ENCODE peak calls at places on chromosomes 4 and X, in six cellular contexts. One of them, this sample, is unnamed.
A peak's percentile ranks its signal among the peaks of the same experiment; 100 is the strongest.

GRCh38 chr4:10173754-10174749 is 57.5 kb upstream of the WDR1 start:
- DNase-seq in activated CD8-positive, alpha-beta T cell treated with anti-CD3 and anti-CD28 coated beads for 36 hours: no peak
- DNase-seq in cardiac muscle cell: peak; percentile 87
- DNase-seq in foreskin fibroblast: no peak
- DNase-seq in progenitor cell of endocrine pancreas: peak; percentile 14
- DNase-seq in BJ: no peak
- DNase-seq in this sample: no peak

GRCh38 chr4:90841676-90842075 is 714.5 kb downstream of the CCSER1 start:
- DNase-seq in activated CD8-positive, alpha-beta T cell treated with anti-CD3 and anti-CD28 coated beads for 36 hours: no peak
- DNase-seq in BJ: no peak
- DNase-seq in cardiac muscle cell: no peak
- DNase-seq in foreskin fibroblast: no peak
- DNase-seq in progenitor cell of endocrine pancreas: no peak
- DNase-seq in this sample: no peak

GRCh38 chr4:176320340-176320975 is 692 bp downstream of the SPCS3 start:
- DNase-seq in activated CD8-positive, alpha-beta T cell treated with anti-CD3 and anti-CD28 coated beads for 36 hours: peak; percentile 94
- DNase-seq in progenitor cell of endocrine pancreas: peak; percentile 49
- DNase-seq in BJ: no peak
- DNase-seq in foreskin fibroblast: peak; percentile 87
- DNase-seq in cardiac muscle cell: peak; percentile 83
- DNase-seq in this sample: peak; percentile 93

GRCh38 chr4:13541720-13542576 is 2.4 kb downstream of the NKX3-2 start:
- DNase-seq in cardiac muscle cell: no peak
- DNase-seq in progenitor cell of endocrine pancreas: peak; percentile 50
- DNase-seq in activated CD8-positive, alpha-beta T cell treated with anti-CD3 and anti-CD28 coated beads for 36 hours: peak; percentile 56
- DNase-seq in foreskin fibroblast: no peak
- DNase-seq in BJ: no peak
- DNase-seq in this sample: peak; percentile 73

GRCh38 chr4:87559090-87559837 is 30.1 kb upstream of the SPARCL1 start:
- DNase-seq in activated CD8-positive, alpha-beta T cell treated with anti-CD3 and anti-CD28 coated beads for 36 hours: peak; percentile 82
- DNase-seq in BJ: no peak
- DNase-seq in progenitor cell of endocrine pancreas: no peak
- DNase-seq in cardiac muscle cell: peak; percentile 24
- DNase-seq in foreskin fibroblast: no peak
- DNase-seq in this sample: peak; percentile 10

GRCh38 chr4:35447474-35447873 is 796.8 kb downstream of the ARAP2 start:
- DNase-seq in activated CD8-positive, alpha-beta T cell treated with anti-CD3 and anti-CD28 coated beads for 36 hours: no peak
- DNase-seq in foreskin fibroblast: no peak
- DNase-seq in progenitor cell of endocrine pancreas: no peak
- DNase-seq in cardiac muscle cell: no peak
- DNase-seq in BJ: no peak
- DNase-seq in this sample: no peak

GRCh38 chrX:3094261-3094660 is 53.0 kb downstream of the ARSF start:
- DNase-seq in activated CD8-positive, alpha-beta T cell treated with anti-CD3 and anti-CD28 coated beads for 36 hours: no peak
- DNase-seq in BJ: no peak
- DNase-seq in progenitor cell of endocrine pancreas: no peak
- DNase-seq in foreskin fibroblast: no peak
- DNase-seq in cardiac muscle cell: no peak
- DNase-seq in this sample: no peak

GRCh38 chr4:102868153-102868781 is 525 bp upstream of the CISD2 start:
- DNase-seq in progenitor cell of endocrine pancreas: no peak
- DNase-seq in foreskin fibroblast: peak; percentile 2
- DNase-seq in BJ: no peak
- DNase-seq in activated CD8-positive, alpha-beta T cell treated with anti-CD3 and anti-CD28 coated beads for 36 hours: peak; percentile 28
- DNase-seq in cardiac muscle cell: no peak
- DNase-seq in this sample: no peak

GRCh38 chrX:119685225-119686066 is 7.5 kb downstream of the SEPTIN6 start:
- DNase-seq in cardiac muscle cell: no peak
- DNase-seq in BJ: no peak
- DNase-seq in activated CD8-positive, alpha-beta T cell treated with anti-CD3 and anti-CD28 coated beads for 36 hours: peak; percentile 76
- DNase-seq in foreskin fibroblast: no peak
- DNase-seq in progenitor cell of endocrine pancreas: no peak
- DNase-seq in this sample: no peak

GRCh38 chr4:10083861-10084641 is 32.5 kb downstream of the WDR1 start:
- DNase-seq in BJ: no peak
- DNase-seq in progenitor cell of endocrine pancreas: no peak
- DNase-seq in cardiac muscle cell: no peak
- DNase-seq in activated CD8-positive, alpha-beta T cell treated with anti-CD3 and anti-CD28 coated beads for 36 hours: peak; percentile 0
- DNase-seq in foreskin fibroblast: no peak
- DNase-seq in this sample: no peak

GRCh38 chr4:94507708-94508107 is 56.0 kb downstream of the PDLIM5 start:
- DNase-seq in foreskin fibroblast: peak; percentile 93
- DNase-seq in activated CD8-positive, alpha-beta T cell treated with anti-CD3 and anti-CD28 coated beads for 36 hours: peak; percentile 12
- DNase-seq in BJ: peak; percentile 62
- DNase-seq in progenitor cell of endocrine pancreas: no peak
- DNase-seq in cardiac muscle cell: peak; percentile 30
- DNase-seq in this sample: no peak

GRCh38 chr4:151371045-151371605 is 37.9 kb upstream of the FHIP1A start:
- DNase-seq in foreskin fibroblast: no peak
- DNase-seq in activated CD8-positive, alpha-beta T cell treated with anti-CD3 and anti-CD28 coated beads for 36 hours: no peak
- DNase-seq in cardiac muscle cell: no peak
- DNase-seq in progenitor cell of endocrine pancreas: no peak
- DNase-seq in BJ: no peak
- DNase-seq in this sample: no peak

GRCh38 chrX:85993539-85994197 is 53.7 kb downstream of the CHM start:
- DNase-seq in progenitor cell of endocrine pancreas: no peak
- DNase-seq in BJ: no peak
- DNase-seq in cardiac muscle cell: no peak
- DNase-seq in activated CD8-positive, alpha-beta T cell treated with anti-CD3 and anti-CD28 coated beads for 36 hours: no peak
- DNase-seq in foreskin fibroblast: peak; percentile 6
- DNase-seq in this sample: no peak

GRCh38 chr4:94332983-94333590 is 9.5 kb downstream of the HPGDS start:
- DNase-seq in BJ: no peak
- DNase-seq in foreskin fibroblast: no peak
- DNase-seq in progenitor cell of endocrine pancreas: no peak
- DNase-seq in activated CD8-positive, alpha-beta T cell treated with anti-CD3 and anti-CD28 coated beads for 36 hours: no peak
- DNase-seq in cardiac muscle cell: peak; percentile 36
- DNase-seq in this sample: no peak

GRCh38 chr4:74838746-74839370 is 44.5 kb upstream of the BTC start:
- DNase-seq in foreskin fibroblast: peak; percentile 1
- DNase-seq in progenitor cell of endocrine pancreas: no peak
- DNase-seq in cardiac muscle cell: no peak
- DNase-seq in activated CD8-positive, alpha-beta T cell treated with anti-CD3 and anti-CD28 coated beads for 36 hours: no peak
- DNase-seq in BJ: no peak
- DNase-seq in this sample: no peak

GRCh38 chr4:19123681-19124080 is 1102.1 kb upstream of the LCORL start:
- DNase-seq in activated CD8-positive, alpha-beta T cell treated with anti-CD3 and anti-CD28 coated beads for 36 hours: no peak
- DNase-seq in progenitor cell of endocrine pancreas: no peak
- DNase-seq in BJ: no peak
- DNase-seq in cardiac muscle cell: no peak
- DNase-seq in foreskin fibroblast: no peak
- DNase-seq in this sample: no peak

GRCh38 chrX:29707088-29707487 is 508.3 kb upstream of the MAGEB2 start:
- DNase-seq in progenitor cell of endocrine pancreas: no peak
- DNase-seq in BJ: no peak
- DNase-seq in cardiac muscle cell: no peak
- DNase-seq in foreskin fibroblast: no peak
- DNase-seq in activated CD8-positive, alpha-beta T cell treated with anti-CD3 and anti-CD28 coated beads for 36 hours: no peak
- DNase-seq in this sample: no peak

GRCh38 chrX:109926743-109927662 is 75.9 kb upstream of the TMEM164 start:
- DNase-seq in activated CD8-positive, alpha-beta T cell treated with anti-CD3 and anti-CD28 coated beads for 36 hours: no peak
- DNase-seq in BJ: no peak
- DNase-seq in progenitor cell of endocrine pancreas: no peak
- DNase-seq in foreskin fibroblast: no peak
- DNase-seq in cardiac muscle cell: no peak
- DNase-seq in this sample: no peak

GRCh38 chr4:39941682-39942217 is 36.0 kb downstream of the PDS5A start:
- DNase-seq in foreskin fibroblast: no peak
- DNase-seq in cardiac muscle cell: no peak
- DNase-seq in progenitor cell of endocrine pancreas: no peak
- DNase-seq in BJ: no peak
- DNase-seq in activated CD8-positive, alpha-beta T cell treated with anti-CD3 and anti-CD28 coated beads for 36 hours: no peak
- DNase-seq in this sample: no peak

GRCh38 chr4:7960790-7961655 is 21.4 kb upstream of the AFAP1 start:
- DNase-seq in foreskin fibroblast: peak; percentile 95
- DNase-seq in BJ: peak; percentile 95
- DNase-seq in activated CD8-positive, alpha-beta T cell treated with anti-CD3 and anti-CD28 coated beads for 36 hours: peak; percentile 97
- DNase-seq in cardiac muscle cell: peak; percentile 42
- DNase-seq in progenitor cell of endocrine pancreas: no peak
- DNase-seq in this sample: peak; percentile 56

GRCh38 chr4:169922632-169923276 is 103.4 kb downstream of the MFAP3L start:
- DNase-seq in cardiac muscle cell: no peak
- DNase-seq in foreskin fibroblast: peak; percentile 1
- DNase-seq in activated CD8-positive, alpha-beta T cell treated with anti-CD3 and anti-CD28 coated beads for 36 hours: no peak
- DNase-seq in BJ: no peak
- DNase-seq in progenitor cell of endocrine pancreas: no peak
- DNase-seq in this sample: no peak

GRCh38 chr4:2135083-2135482 is 76.0 kb downstream of the NAT8L start:
- DNase-seq in cardiac muscle cell: peak; percentile 11
- DNase-seq in progenitor cell of endocrine pancreas: no peak
- DNase-seq in BJ: no peak
- DNase-seq in activated CD8-positive, alpha-beta T cell treated with anti-CD3 and anti-CD28 coated beads for 36 hours: peak; percentile 62
- DNase-seq in foreskin fibroblast: peak; percentile 23
- DNase-seq in this sample: no peak

GRCh38 chr4:3481113-3481531 is 18.0 kb downstream of the DOK7 start:
- DNase-seq in BJ: no peak
- DNase-seq in foreskin fibroblast: no peak
- DNase-seq in progenitor cell of endocrine pancreas: no peak
- DNase-seq in cardiac muscle cell: peak; percentile 58
- DNase-seq in activated CD8-positive, alpha-beta T cell treated with anti-CD3 and anti-CD28 coated beads for 36 hours: no peak
- DNase-seq in this sample: no peak

GRCh38 chrX:34893741-34894140 is 48.9 kb upstream of the FAM47B start:
- DNase-seq in cardiac muscle cell: peak; percentile 25
- DNase-seq in activated CD8-positive, alpha-beta T cell treated with anti-CD3 and anti-CD28 coated beads for 36 hours: no peak
- DNase-seq in foreskin fibroblast: no peak
- DNase-seq in progenitor cell of endocrine pancreas: no peak
- DNase-seq in BJ: no peak
- DNase-seq in this sample: no peak

GRCh38 chr4:152189451-152190179 is 346.3 kb downstream of the FBXW7 start:
- DNase-seq in foreskin fibroblast: no peak
- DNase-seq in activated CD8-positive, alpha-beta T cell treated with anti-CD3 and anti-CD28 coated beads for 36 hours: no peak
- DNase-seq in progenitor cell of endocrine pancreas: no peak
- DNase-seq in cardiac muscle cell: no peak
- DNase-seq in BJ: no peak
- DNase-seq in this sample: peak; percentile 18

GRCh38 chr4:183588169-183588675 is 70.8 kb downstream of the RWDD4 start:
- DNase-seq in BJ: no peak
- DNase-seq in foreskin fibroblast: peak; percentile 54
- DNase-seq in activated CD8-positive, alpha-beta T cell treated with anti-CD3 and anti-CD28 coated beads for 36 hours: no peak
- DNase-seq in progenitor cell of endocrine pancreas: no peak
- DNase-seq in cardiac muscle cell: peak; percentile 50
- DNase-seq in this sample: no peak

GRCh38 chr4:130359537-130359936 is 1263.6 kb downstream of the C4orf33 start:
- DNase-seq in foreskin fibroblast: peak; percentile 6
- DNase-seq in activated CD8-positive, alpha-beta T cell treated with anti-CD3 and anti-CD28 coated beads for 36 hours: no peak
- DNase-seq in cardiac muscle cell: no peak
- DNase-seq in BJ: no peak
- DNase-seq in progenitor cell of endocrine pancreas: no peak
- DNase-seq in this sample: no peak

GRCh38 chrX:136572030-136572429 is 40.0 kb downstream of the VGLL1 start:
- DNase-seq in foreskin fibroblast: no peak
- DNase-seq in cardiac muscle cell: no peak
- DNase-seq in activated CD8-positive, alpha-beta T cell treated with anti-CD3 and anti-CD28 coated beads for 36 hours: no peak
- DNase-seq in BJ: no peak
- DNase-seq in progenitor cell of endocrine pancreas: no peak
- DNase-seq in this sample: peak; percentile 4
- TF ChIP-seq CTCF in foreskin fibroblast: no peak
- TF ChIP-seq CTCF in cardiac muscle cell: no peak
- TF ChIP-seq CTCF in activated CD8-positive, alpha-beta T cell treated with anti-CD3 and anti-CD28 coated beads for 36 hours: peak; percentile 22
- TF ChIP-seq CTCF in BJ: no peak
- TF ChIP-seq CTCF in progenitor cell of endocrine pancreas: no peak
- TF ChIP-seq CTCF in this sample: no peak

GRCh38 chr4:6781113-6781512 is 1.4 kb upstream of the KIAA0232 start:
- DNase-seq in foreskin fibroblast: no peak
- DNase-seq in activated CD8-positive, alpha-beta T cell treated with anti-CD3 and anti-CD28 coated beads for 36 hours: no peak
- DNase-seq in BJ: no peak
- DNase-seq in cardiac muscle cell: no peak
- DNase-seq in progenitor cell of endocrine pancreas: no peak
- DNase-seq in this sample: no peak

GRCh38 chr4:6782846-6783110 is 251 bp downstream of the KIAA0232 start:
- DNase-seq in foreskin fibroblast: no peak
- DNase-seq in cardiac muscle cell: no peak
- DNase-seq in BJ: no peak
- DNase-seq in activated CD8-positive, alpha-beta T cell treated with anti-CD3 and anti-CD28 coated beads for 36 hours: no peak
- DNase-seq in progenitor cell of endocrine pancreas: no peak
- DNase-seq in this sample: no peak

GRCh38 chr4:6781561-6781960 is 966 bp upstream of the KIAA0232 start:
- DNase-seq in activated CD8-positive, alpha-beta T cell treated with anti-CD3 and anti-CD28 coated beads for 36 hours: no peak
- DNase-seq in BJ: no peak
- DNase-seq in progenitor cell of endocrine pancreas: no peak
- DNase-seq in foreskin fibroblast: no peak
- DNase-seq in cardiac muscle cell: no peak
- DNase-seq in this sample: no peak

GRCh38 chr4:6783111-6783981 is 819 bp downstream of the KIAA0232 start:
- DNase-seq in foreskin fibroblast: peak; percentile 87
- DNase-seq in BJ: peak; percentile 23
- DNase-seq in progenitor cell of endocrine pancreas: peak; percentile 87
- DNase-seq in cardiac muscle cell: peak; percentile 96
- DNase-seq in activated CD8-positive, alpha-beta T cell treated with anti-CD3 and anti-CD28 coated beads for 36 hours: peak; percentile 89
- DNase-seq in this sample: peak; percentile 97

DNA sequence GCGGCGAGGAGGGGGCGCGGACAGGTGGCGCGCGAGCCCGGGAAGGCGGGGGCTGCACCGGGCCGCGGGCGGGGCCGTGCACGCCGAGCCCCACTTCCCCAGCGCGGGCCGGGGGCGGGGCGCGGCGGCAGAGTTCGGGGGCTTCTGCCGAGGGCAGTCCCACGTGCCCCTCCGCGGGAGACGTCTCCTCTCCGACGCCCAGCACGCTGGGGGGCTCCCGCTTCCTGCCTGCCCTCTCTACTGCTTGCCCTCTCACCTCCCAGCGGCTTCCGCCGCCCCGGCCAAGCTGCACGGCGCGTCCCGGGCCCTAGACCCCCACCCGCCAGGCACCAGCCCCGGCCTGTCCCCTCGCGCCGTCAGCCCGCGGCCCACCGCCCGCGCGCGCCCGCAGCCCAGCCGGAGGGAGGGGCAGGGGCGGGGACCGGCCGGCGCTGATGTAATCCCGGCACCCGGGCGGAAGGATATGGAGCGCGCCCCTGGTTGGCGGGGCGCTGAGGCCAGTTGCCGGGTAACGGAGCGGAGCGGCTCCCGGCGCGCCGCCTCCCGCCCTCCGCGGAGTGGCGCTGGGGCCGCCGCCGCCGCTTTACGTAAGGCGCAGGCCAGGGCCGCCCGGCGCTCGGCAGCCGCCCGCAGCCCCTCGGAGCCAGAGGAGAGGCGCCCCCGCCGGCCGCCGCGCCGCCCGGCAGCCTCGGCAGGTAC is at the start of gene KIAA0232:
- DNase-seq in foreskin fibroblast: peak; percentile 97
- DNase-seq in BJ: peak; percentile 19
- DNase-seq in progenitor cell of endocrine pancreas: peak; percentile 93
- DNase-seq in activated CD8-positive, alpha-beta T cell treated with anti-CD3 and anti-CD28 coated beads for 36 hours: peak; percentile 88
- DNase-seq in cardiac muscle cell: peak; percentile 96
- DNase-seq in this sample: peak; percentile 99
- TF ChIP-seq CTCF in foreskin fibroblast: no peak
- TF ChIP-seq CTCF in BJ: no peak
- TF ChIP-seq CTCF in progenitor cell of endocrine pancreas: no peak
- TF ChIP-seq CTCF in activated CD8-positive, alpha-beta T cell treated with anti-CD3 and anti-CD28 coated beads for 36 hours: no peak
- TF ChIP-seq CTCF in cardiac muscle cell: no peak
- TF ChIP-seq CTCF in this sample: peak; percentile 5

GRCh38 chr4:121717680-121718237 is 21.0 kb upstream of the ANXA5 start:
- DNase-seq in cardiac muscle cell: no peak
- DNase-seq in progenitor cell of endocrine pancreas: no peak
- DNase-seq in foreskin fibroblast: peak; percentile 45
- DNase-seq in BJ: no peak
- DNase-seq in activated CD8-positive, alpha-beta T cell treated with anti-CD3 and anti-CD28 coated beads for 36 hours: no peak
- DNase-seq in this sample: no peak
- TF ChIP-seq CTCF in cardiac muscle cell: no peak
- TF ChIP-seq CTCF in progenitor cell of endocrine pancreas: no peak
- TF ChIP-seq CTCF in foreskin fibroblast: no peak
- TF ChIP-seq CTCF in BJ: no peak
- TF ChIP-seq CTCF in activated CD8-positive, alpha-beta T cell treated with anti-CD3 and anti-CD28 coated beads for 36 hours: no peak
- TF ChIP-seq CTCF in this sample: no peak

GRCh38 chrX:57451426-57452020 is 140.3 kb upstream of the ZXDB start:
- DNase-seq in progenitor cell of endocrine pancreas: no peak
- DNase-seq in BJ: no peak
- DNase-seq in cardiac muscle cell: no peak
- DNase-seq in foreskin fibroblast: no peak
- DNase-seq in activated CD8-positive, alpha-beta T cell treated with anti-CD3 and anti-CD28 coated beads for 36 hours: no peak
- DNase-seq in this sample: no peak

GRCh38 chrX:57453901-57454300 is 137.9 kb upstream of the ZXDB start:
- DNase-seq in foreskin fibroblast: no peak
- DNase-seq in BJ: no peak
- DNase-seq in progenitor cell of endocrine pancreas: no peak
- DNase-seq in cardiac muscle cell: peak; percentile 17
- DNase-seq in activated CD8-positive, alpha-beta T cell treated with anti-CD3 and anti-CD28 coated beads for 36 hours: peak; percentile 15
- DNase-seq in this sample: peak; percentile 18
- TF ChIP-seq CTCF in foreskin fibroblast: peak; percentile 36
- TF ChIP-seq CTCF in BJ: peak; percentile 43
- TF ChIP-seq CTCF in progenitor cell of endocrine pancreas: no peak
- TF ChIP-seq CTCF in cardiac muscle cell: peak; percentile 18
- TF ChIP-seq CTCF in activated CD8-positive, alpha-beta T cell treated with anti-CD3 and anti-CD28 coated beads for 36 hours: peak; percentile 30
- TF ChIP-seq CTCF in this sample: peak; percentile 20

This sample was measured in GM20000.